ENCODE peak calls at places on chromosomes 5 and 9, in seven cellular contexts. Y is germinal center; A is GM12891; W is nephron progenitor cell; H is body of pancreas; K is non-pigmented ciliary epithelial cell; Z is activated CD8-positive, alpha-beta T cell treated with anti-CD3 and anti-CD28 coated beads, Interleukin-2, amount 10 ng/mL, durations not matched to agents 7 days and 5 days. P is an unnamed sample.

GRCh38 chr9:22342489-22343217 is 104.0 kb upstream of the DMRTA1 start:
- DNase-seq in Y (no peak), A (no peak), W (no peak), H (peak), K (no peak), Z (no peak), P (no peak)

GRCh38 chr9:127904888-127905728 is 5.7 kb upstream of the ST6GALNAC6 start:
- DNase-seq in Y (peak), A (no peak), W (no peak), H (no peak), K (no peak), Z (peak), P (no peak)

GRCh38 chr5:152271420-152271819 is 133.7 kb downstream of the NMUR2 start:
- DNase-seq in Y (no peak), A (no peak), W (peak), H (peak), K (no peak), Z (no peak), P (no peak)

GRCh38 chr9:479316-479715 is 264.7 kb downstream of the DOCK8 start:
- DNase-seq in Y (no peak), A (no peak), W (no peak), H (no peak), K (no peak), Z (no peak), P (no peak)

GRCh38 chr5:66744040-66744439 is 147.8 kb downstream of the MAST4 start:
- DNase-seq in Y (no peak), A (no peak), W (no peak), H (no peak), K (peak), Z (no peak), P (no peak)

GRCh38 chr9:101580076-101580475 is 14.7 kb downstream of the PPP3R2 start:
- DNase-seq in Y (no peak), A (no peak), W (no peak), H (no peak), K (no peak), Z (no peak), P (no peak)

GRCh38 chr5:127856310-127856709 is 153.1 kb downstream of the CCDC192 start:
- DNase-seq in Y (no peak), A (no peak), W (no peak), H (peak), K (no peak), Z (no peak), P (no peak)

GRCh38 chr9:123757547-123757946 is 172.4 kb downstream of the DENND1A start:
- DNase-seq in Y (no peak), A (no peak), W (no peak), H (no peak), K (no peak), Z (no peak), P (no peak)

P was measured in Peyer's patch.